ENCODE peak calls at places on chromosomes 3 and 15, in seven cellular contexts. Z, C, P, D, O, I and L are unnamed samples.

GRCh38 chr3:57832925-57833324 is 76.8 kb downstream of the SLMAP start:
- DNase-seq in Z (no peak), C (no peak), P (no peak), D (no peak), O (no peak), I (no peak), L (no peak)

GRCh38 chr15:59976480-59976879 is 27.6 kb upstream of the FOXB1 start:
- DNase-seq in Z (no peak), C (no peak), P (no peak), D (no peak), O (no peak), I (peak), L (no peak)

GRCh38 chr15:63065262-63066234 is 23.0 kb downstream of the TPM1 start:
- DNase-seq in Z (no peak), C (no peak), P (no peak), D (no peak), O (no peak), I (no peak), L (no peak)

GRCh38 chr3:37250435-37250834 is 76.1 kb upstream of the LRRFIP2 start:
- DNase-seq in Z (no peak), C (no peak), P (no peak), D (no peak), O (no peak), I (no peak), L (no peak)

GRCh38 chr3:48655586-48655985 is 7.1 kb downstream of the CELSR3 start:
- DNase-seq in Z (no peak), C (no peak), P (no peak), D (no peak), O (no peak), I (no peak), L (no peak)

GRCh38 chr15:45373961-45374360 is 4.4 kb downstream of the GATM start:
- DNase-seq in Z (no peak), C (no peak), P (no peak), D (no peak), O (no peak), I (no peak), L (no peak)

GRCh38 chr3:53140575-53141467 is 10.6 kb upstream of the RFT1 start:
- DNase-seq in Z (no peak), C (no peak), P (no peak), D (no peak), O (no peak), I (no peak), L (no peak)

GRCh38 chr15:40063563-40064011 is 24.6 kb upstream of the SRP14 start:
- DNase-seq in Z (no peak), C (no peak), P (no peak), D (no peak), O (no peak), I (no peak), L (no peak)

GRCh38 chr15:76078285-76078863 is 18.6 kb downstream of the TMEM266 start:
- DNase-seq in Z (no peak), C (no peak), P (no peak), D (no peak), O (no peak), I (no peak), L (no peak)

GRCh38 chr3:21544076-21544462 is 206.9 kb downstream of the ZNF385D start:
- DNase-seq in Z (no peak), C (no peak), P (no peak), D (no peak), O (no peak), I (no peak), L (no peak)
- TF ChIP-seq TAF1 in Z (no peak), C (no peak), P (no peak), D (no peak), O (no peak), I (no peak), L (no peak)

DNA sequence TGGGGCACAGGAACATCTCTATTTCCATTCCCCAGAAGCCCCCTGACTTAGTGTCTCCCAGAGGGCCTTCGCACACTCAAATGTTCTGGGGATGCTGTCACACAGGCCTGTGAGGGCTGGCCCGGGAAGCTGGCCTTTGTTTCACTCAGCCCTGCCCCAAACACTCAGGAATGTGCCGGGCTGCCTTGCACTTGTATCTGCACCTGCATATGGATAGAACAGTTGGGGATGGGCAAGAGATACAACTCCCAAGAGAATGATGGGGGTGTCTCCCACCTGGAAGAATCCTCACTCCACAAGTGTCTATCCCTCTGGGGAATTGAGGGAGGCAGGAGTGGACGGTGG is 7.1 kb upstream of the HAPLN3 start:
- DNase-seq in Z (no peak), C (no peak), P (no peak), D (no peak), O (no peak), I (no peak), L (no peak)
- TF ChIP-seq TAF1 in Z (no peak), C (no peak), P (no peak), D (no peak), O (no peak), I (no peak), L (no peak)

GRCh38 chr3:74426571-74426970 is 187.9 kb downstream of the CNTN3 start:
- DNase-seq in Z (no peak), C (no peak), P (no peak), D (no peak), O (no peak), I (no peak), L (no peak)
- TF ChIP-seq TAF1 in Z (no peak), C (no peak), P (no peak), D (no peak), O (no peak), I (no peak), L (no peak)

GRCh38 chr15:34122771-34123183 is 20.9 kb downstream of the PGBD4 start:
- DNase-seq in Z (no peak), C (no peak), P (peak), D (no peak), O (no peak), I (peak), L (no peak)
- TF ChIP-seq TAF1 in Z (no peak), C (no peak), P (no peak), D (no peak), O (no peak), I (no peak), L (no peak)

GRCh38 chr3:4633078-4634004 is 140.2 kb downstream of the ITPR1 start:
- DNase-seq in Z (peak), C (peak), P (peak), D (peak), O (peak), I (peak), L (no peak)
- TF ChIP-seq TAF1 in Z (no peak), C (no peak), P (no peak), D (no peak), O (no peak), I (no peak), L (no peak)

DNA sequence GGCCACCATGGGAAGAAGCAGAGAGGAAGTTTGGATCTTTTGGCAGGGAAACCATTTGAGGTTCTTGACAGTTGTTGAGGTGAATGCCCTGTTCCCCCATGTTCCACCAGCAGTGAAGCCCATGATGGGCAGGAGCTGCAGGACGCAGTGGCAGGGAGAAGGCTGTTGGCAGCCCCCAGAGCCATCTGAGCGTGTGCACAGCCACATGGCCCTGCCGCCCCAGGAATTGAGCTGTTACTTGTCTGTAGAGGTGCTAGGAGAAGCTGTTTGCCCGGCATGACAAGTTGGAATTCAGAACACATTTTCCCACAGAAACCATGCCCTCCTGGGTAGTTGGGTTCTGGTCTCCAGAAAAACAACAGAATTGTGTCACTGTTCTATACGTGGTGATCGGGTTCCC is 218.2 kb upstream of the NR2E3 start:
- DNase-seq in Z (no peak), C (no peak), P (no peak), D (no peak), O (no peak), I (no peak), L (no peak)
- TF ChIP-seq TAF1 in Z (no peak), C (no peak), P (no peak), D (no peak), O (no peak), I (no peak), L (no peak)

GRCh38 chr3:14145670-14146380 is 21.0 kb downstream of the TMEM43 start:
- DNase-seq in Z (no peak), C (no peak), P (no peak), D (no peak), O (no peak), I (no peak), L (no peak)

GRCh38 chr3:14146381-14147062 is 21.7 kb downstream of the TMEM43 start:
- DNase-seq in Z (no peak), C (no peak), P (no peak), D (no peak), O (no peak), I (no peak), L (no peak)

GRCh38 chr3:14148041-14148985 is 23.5 kb downstream of the TMEM43 start:
- DNase-seq in Z (no peak), C (no peak), P (peak), D (peak), O (no peak), I (no peak), L (peak)

GRCh38 chr3:14147063-14147435 is 22.2 kb downstream of the TMEM43 start:
- DNase-seq in Z (no peak), C (no peak), P (no peak), D (no peak), O (no peak), I (no peak), L (no peak)

DNA sequence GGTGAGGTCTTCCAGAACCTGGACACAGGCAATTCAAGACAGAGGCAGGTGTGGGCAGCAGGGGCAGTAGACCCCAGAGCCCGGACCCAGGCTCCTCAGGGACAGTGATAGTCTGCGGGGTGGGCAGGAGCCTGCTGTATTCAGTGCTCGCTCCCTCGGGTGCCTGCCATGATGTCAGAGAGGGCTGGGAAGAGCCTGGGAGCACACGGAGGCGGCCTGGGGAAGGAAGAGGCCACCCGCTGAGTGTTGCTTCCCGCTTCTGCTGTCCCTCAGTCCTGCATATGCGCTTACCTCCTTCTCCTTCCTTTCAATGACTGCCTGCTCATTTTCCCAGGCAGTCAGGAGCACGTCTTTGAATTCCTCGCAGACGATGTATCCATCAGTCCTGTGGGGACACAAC is 22.8 kb downstream of the TMEM43 start:
- DNase-seq in Z (no peak), C (no peak), P (no peak), D (no peak), O (no peak), I (no peak), L (no peak)
- TF ChIP-seq TAF1 in Z (no peak), C (no peak), P (no peak), D (no peak), O (no peak), I (no peak), L (no peak)

GRCh38 chr15:68335251-68335650 is 57.7 kb downstream of the FEM1B start:
- DNase-seq in Z (no peak), C (no peak), P (no peak), D (no peak), O (no peak), I (no peak), L (no peak)
- TF ChIP-seq TAF1 in Z (no peak), C (no peak), P (no peak), D (no peak), O (no peak), I (no peak), L (no peak)

GRCh38 chr15:73694419-73694818 is 10.2 kb downstream of the CD276 start:
- DNase-seq in Z (no peak), C (no peak), P (no peak), D (no peak), O (no peak), I (no peak), L (no peak)

GRCh38 chr15:73695773-73696640 is 11.8 kb downstream of the CD276 start:
- DNase-seq in Z (no peak), C (no peak), P (no peak), D (no peak), O (no peak), I (no peak), L (no peak)

GRCh38 chr15:73699249-73700040 is 15.3 kb downstream of the CD276 start:
- DNase-seq in Z (no peak), C (no peak), P (no peak), D (no peak), O (no peak), I (no peak), L (no peak)

GRCh38 chr15:73696641-73697001 is 12.4 kb downstream of the CD276 start:
- DNase-seq in Z (no peak), C (no peak), P (no peak), D (no peak), O (no peak), I (no peak), L (no peak)

DNA sequence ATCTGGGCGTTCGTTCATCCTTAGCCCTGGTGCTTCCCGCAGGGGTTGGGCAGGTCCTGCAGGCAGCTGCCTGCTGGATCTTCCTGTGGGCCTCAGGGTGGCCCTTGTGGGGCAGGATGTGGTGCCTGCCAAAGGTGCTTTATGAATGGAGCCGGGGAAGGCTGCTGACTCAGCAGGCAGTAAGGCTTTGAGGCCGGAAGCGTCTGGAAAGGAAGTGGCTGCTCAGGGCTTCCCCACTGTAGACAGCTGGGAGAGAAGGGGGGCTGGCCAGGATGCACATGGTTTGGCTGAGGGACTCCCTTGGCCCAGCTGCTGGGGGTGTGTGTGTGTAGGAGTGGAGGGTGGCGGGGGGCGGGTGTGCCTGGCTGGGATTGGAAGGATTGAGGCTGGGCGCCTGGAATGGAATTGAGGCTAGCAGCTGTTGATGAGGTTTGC is 12.9 kb downstream of the CD276 start:
- DNase-seq in Z (peak), C (peak), P (no peak), D (peak), O (peak), I (peak), L (no peak)
- TF ChIP-seq TAF1 in Z (no peak), C (no peak), P (no peak), D (peak), O (no peak), I (no peak), L (no peak)

GRCh38 chr15:91694131-91694828 is 159.2 kb upstream of the SLCO3A1 start:
- DNase-seq in Z (no peak), C (no peak), P (no peak), D (peak), O (peak), I (no peak), L (no peak)
- TF ChIP-seq TAF1 in Z (no peak), C (no peak), P (no peak), D (no peak), O (no peak), I (no peak), L (no peak)